ENCODE peak calls at places on chromosomes 11 and 22, in six cellular contexts. E, R, J, D, H and A are unnamed samples.

GRCh38 chr11:111177037-111177988 is 68.2 kb upstream of the POU2AF2 start:
- DNase-seq in E (no peak), R (no peak), D (no peak), H (no peak), J (no peak), A (no peak)

GRCh38 chr11:20089796-20090653 is 70.2 kb downstream of the DBX1 start:
- DNase-seq in R (no peak), H (no peak), E (no peak), D (no peak), J (no peak), A (no peak)

GRCh38 chr11:4076774-4077173 is 17.8 kb upstream of the RRM1 start:
- DNase-seq in R (no peak), E (no peak), J (no peak), H (no peak), D (no peak), A (no peak)

GRCh38 chr11:107780775-107781174 is 68.9 kb upstream of the SLN start:
- DNase-seq in J (no peak), E (no peak), D (no peak), R (no peak), H (no peak), A (no peak)

GRCh38 chr11:10390375-10390774 is 64.7 kb upstream of the AMPD3 start:
- DNase-seq in R (no peak), D (no peak), J (no peak), H (no peak), E (no peak), A (no peak)

GRCh38 chr22:44003016-44003775 is 20.9 kb upstream of the PARVB start:
- DNase-seq in R (no peak), H (no peak), J (no peak), D (no peak), E (no peak), A (no peak)

GRCh38 chr11:10019906-10020682 is 273.9 kb downstream of the SBF2 start:
- DNase-seq in J (no peak), D (no peak), H (no peak), R (no peak), E (no peak), A (no peak)

GRCh38 chr22:19998232-19998951 is 18.2 kb downstream of the ARVCF start:
- DNase-seq in D (no peak), J (no peak), H (no peak), E (peak), R (no peak), A (no peak)

GRCh38 chr11:27660171-27660570 is 40.1 kb downstream of the BDNF start:
- DNase-seq in J (no peak), R (no peak), D (no peak), H (no peak), E (no peak), A (no peak)

GRCh38 chr11:92376146-92376599 is 151.6 kb downstream of the FAT3 start:
- DNase-seq in E (no peak), R (no peak), H (no peak), D (no peak), J (no peak), A (no peak)

GRCh38 chr22:49137216-49137840 is 690.3 kb downstream of the BRD1 start:
- DNase-seq in J (no peak), D (no peak), E (no peak), R (no peak), H (no peak), A (no peak)